ENCODE peak calls at places on chromosome 3, in six cellular contexts. V is GM20000; N is T-helper 2 cell; T is SHP77; G is ELR; W is activated CD8-positive, alpha-beta memory T cell treated with anti-CD3 and anti-CD28 coated beads for 24 hours. Z is an unnamed sample.

GRCh38 chr3:123085293-123085949 is 18.6 kb downstream of the PDIA5 start:
- DNase-seq in N (no peak), W (no peak), T (no peak), G (no peak), V (no peak), Z (no peak)

GRCh38 chr3:184488577-184488976 is 73.0 kb upstream of the EPHB3 start:
- DNase-seq in W (no peak), N (no peak), T (no peak), V (no peak), G (no peak), Z (no peak)

GRCh38 chr3:73681610-73682009 is 56.9 kb upstream of the PDZRN3 start:
- DNase-seq in V (no peak), N (no peak), W (no peak), G (peak; percentile 46), T (no peak), Z (peak; percentile 1)

GRCh38 chr3:192879346-192880031 is 38.2 kb downstream of the MB21D2 start:
- DNase-seq in V (no peak), G (peak; percentile 100), N (no peak), W (no peak), T (no peak), Z (peak; percentile 49)

GRCh38 chr3:148727242-148727641 is 29.5 kb downstream of the AGTR1 start:
- DNase-seq in V (peak; percentile 11), W (no peak), T (peak; percentile 92), G (peak; percentile 52), N (no peak), Z (peak; percentile 57)

GRCh38 chr3:99620976-99621375 is 17.4 kb upstream of the COL8A1 start:
- DNase-seq in N (no peak), G (no peak), V (no peak), W (no peak), T (no peak), Z (no peak)

GRCh38 chr3:197327701-197328100 is 29.3 kb upstream of the DLG1 start:
- DNase-seq in T (no peak), V (no peak), G (no peak), W (peak; percentile 19), N (no peak), Z (peak; percentile 26)

GRCh38 chr3:60514866-60515265 is 736.4 kb downstream of the FHIT start:
- DNase-seq in W (no peak), G (no peak), T (peak; percentile 32), N (no peak), V (no peak), Z (no peak)

GRCh38 chr3:173395073-173395411 is 2.5 kb upstream of the NLGN1 start:
- DNase-seq in T (peak; percentile 78), V (peak; percentile 28), N (no peak), G (peak; percentile 59), W (no peak), Z (peak; percentile 55)

GRCh38 chr3:133829310-133829707 is 23.7 kb downstream of the SRPRB start:
- DNase-seq in W (peak; percentile 44), V (no peak), N (no peak), T (no peak), G (no peak), Z (no peak)

GRCh38 chr3:100086401-100086800 is 27.9 kb downstream of the FILIP1L start:
- DNase-seq in G (peak; percentile 39), T (no peak), V (no peak), N (no peak), W (no peak), Z (no peak)

GRCh38 chr3:14135581-14135980 is 10.7 kb downstream of the TMEM43 start:
- DNase-seq in G (no peak), W (no peak), T (no peak), V (no peak), N (no peak), Z (no peak)

GRCh38 chr3:187188931-187189330 is 8.4 kb upstream of the RTP1 start:
- DNase-seq in T (no peak), V (no peak), G (no peak), W (no peak), N (no peak), Z (no peak)

GRCh38 chr3:42263354-42264346 is 2.3 kb downstream of the CCK start:
- DNase-seq in T (no peak), N (no peak), G (no peak), V (no peak), W (no peak), Z (no peak)

GRCh38 chr3:150603888-150604319 is 783 bp downstream of the SELENOT start:
- DNase-seq in V (no peak), W (no peak), N (no peak), G (no peak), T (no peak), Z (peak; percentile 45)

GRCh38 chr3:99678023-99678422 is 39.6 kb downstream of the COL8A1 start:
- DNase-seq in V (no peak), W (no peak), N (no peak), T (no peak), G (peak; percentile 69), Z (no peak)

GRCh38 chr3:180382781-180383180 is 219.2 kb upstream of the TTC14 start:
- DNase-seq in V (no peak), N (no peak), G (no peak), T (no peak), W (no peak), Z (no peak)

GRCh38 chr3:172126741-172127140 is 87.4 kb downstream of the FNDC3B start:
- DNase-seq in W (no peak), V (no peak), T (no peak), N (no peak), G (no peak), Z (no peak)

GRCh38 chr3:13217253-13217652 is 144.0 kb upstream of the IQSEC1 start:
- DNase-seq in T (no peak), G (no peak), N (no peak), W (no peak), V (no peak), Z (no peak)

GRCh38 chr3:66989860-66990696 is 8.0 kb upstream of the KBTBD8 start:
- DNase-seq in W (no peak), G (peak; percentile 37), T (peak; percentile 13), N (no peak), V (peak; percentile 35), Z (no peak)

GRCh38 chr3:36542186-36542585 is 161.9 kb downstream of the STAC start:
- DNase-seq in W (no peak), N (no peak), G (no peak), T (no peak), V (no peak), Z (no peak)

GRCh38 chr3:17670749-17671148 is 71.7 kb downstream of the TBC1D5 start:
- DNase-seq in T (no peak), V (no peak), G (no peak), W (no peak), N (no peak), Z (no peak)

GRCh38 chr3:37855363-37855970 is 6.2 kb upstream of the CTDSPL start:
- DNase-seq in N (peak; percentile 50), W (peak; percentile 92), V (peak; percentile 84), T (peak; percentile 11), G (peak; percentile 70), Z (peak; percentile 63)

GRCh38 chr3:62876064-62876463 is 848 bp upstream of the CADPS start:
- DNase-seq in W (no peak), T (no peak), N (no peak), G (peak; percentile 37), V (peak; percentile 26), Z (no peak)

GRCh38 chr3:71926242-71926560 is 141.3 kb upstream of the PROK2 start:
- DNase-seq in T (peak; percentile 29), N (no peak), V (peak; percentile 57), G (peak; percentile 24), W (no peak), Z (no peak)

GRCh38 chr3:178036745-178037144 is 499.5 kb upstream of the KCNMB2 start:
- DNase-seq in W (no peak), V (no peak), T (no peak), N (no peak), G (no peak), Z (no peak)

GRCh38 chr3:147497301-147497700 is 88.1 kb downstream of the ZIC1 start:
- DNase-seq in G (no peak), N (no peak), W (no peak), T (no peak), V (no peak), Z (no peak)

GRCh38 chr3:57729339-57730039 is 26.6 kb upstream of the SLMAP start:
- DNase-seq in N (no peak), G (no peak), T (no peak), V (no peak), W (no peak), Z (no peak)

GRCh38 chr3:71245971-71246860 is 337.3 kb downstream of the FOXP1 start:
- DNase-seq in G (no peak), T (no peak), V (no peak), W (peak; percentile 68), N (no peak), Z (no peak)

GRCh38 chr3:78978037-78978436 is 789.8 kb downstream of the ROBO1 start:
- DNase-seq in V (no peak), G (peak; percentile 56), W (no peak), T (no peak), N (no peak), Z (peak; percentile 32)

GRCh38 chr3:106130384-106131084 is 261.7 kb upstream of the CBLB start:
- DNase-seq in N (no peak), T (no peak), G (peak; percentile 76), V (no peak), W (no peak), Z (no peak)

GRCh38 chr3:69882560-69882959 is 117.0 kb upstream of the SAMMSON start:
- DNase-seq in G (no peak), V (no peak), N (no peak), W (no peak), T (no peak), Z (no peak)

GRCh38 chr3:46208167-46208704 is at the start of gene CCR1:
- DNase-seq in V (peak; percentile 58), T (no peak), W (peak; percentile 77), G (peak; percentile 66), N (no peak), Z (peak; percentile 15)

GRCh38 chr3:94543161-94543560 is 480.3 kb downstream of the NSUN3 start:
- DNase-seq in G (no peak), N (no peak), V (no peak), W (no peak), T (no peak), Z (no peak)

GRCh38 chr3:43473228-43473627 is 148.6 kb downstream of the ANO10 start:
- DNase-seq in W (no peak), T (peak; percentile 45), V (no peak), G (no peak), N (no peak), Z (no peak)

GRCh38 chr3:72375237-72376154 is 472.7 kb downstream of the SHQ1 start:
- DNase-seq in V (peak; percentile 41), N (no peak), T (no peak), G (no peak), W (no peak), Z (no peak)

GRCh38 chr3:126484148-126484547 is 8.5 kb upstream of the ZXDC start:
- DNase-seq in N (no peak), G (no peak), W (no peak), T (no peak), V (no peak), Z (no peak)

GRCh38 chr3:140050977-140051957 is 116.3 kb downstream of the CLSTN2 start:
- DNase-seq in W (no peak), G (peak; percentile 1), N (no peak), V (no peak), T (peak; percentile 25), Z (peak; percentile 1)

Z was measured in RKO.